ENCODE peak calls at places on chromosomes 2 and 18, in eight cellular contexts. N is A549, X is AG09309, W is fibroblast of lung, I is fibroblast of pulmonary artery, F is uterus, H is heart right ventricle, Y is esophagus squamous epithelium. O is an unnamed sample.

GRCh38 chr2:105388971-105389381 is 9.9 kb downstream of the FHL2 start:
- DNase-seq in N (no peak), X (peak), W (peak), I (peak), F (no peak), H (no peak), Y (no peak), O (peak)

GRCh38 chr2:215817046-215817445 is 196.3 kb downstream of the MREG start:
- DNase-seq in N (no peak), X (no peak), W (no peak), I (no peak), F (no peak), H (no peak), Y (no peak), O (no peak)

GRCh38 chr2:9310827-9311226 is 104.2 kb downstream of the ASAP2 start:
- DNase-seq in N (no peak), X (no peak), W (no peak), I (peak), F (no peak), H (no peak), Y (no peak), O (no peak)

GRCh38 chr18:48922801-48923730 is 27.7 kb downstream of the SMAD7 start:
- DNase-seq in N (no peak), X (peak), W (peak), I (peak), F (peak), H (no peak), Y (no peak), O (no peak)

GRCh38 chr2:158239271-158239670 is 137.6 kb downstream of the UPP2 start:
- DNase-seq in N (no peak), X (no peak), W (no peak), I (no peak), F (no peak), H (no peak), Y (no peak), O (no peak)

GRCh38 chr18:7812431-7813063 is 245.4 kb downstream of the PTPRM start:
- DNase-seq in N (peak), X (peak), W (peak), I (peak), F (no peak), H (no peak), Y (no peak), O (peak)

GRCh38 chr2:182647499-182647787 is 68.6 kb upstream of the DNAJC10 start:
- DNase-seq in N (no peak), X (no peak), W (no peak), I (no peak), F (no peak), H (no peak), Y (no peak), O (no peak)

GRCh38 chr2:157476915-157477709 is 33.2 kb upstream of the CYTIP start:
- DNase-seq in N (no peak), X (no peak), W (no peak), I (peak), F (no peak), H (no peak), Y (no peak), O (no peak)

GRCh38 chr2:103789716-103790085 is 1027.9 kb downstream of the TMEM182 start:
- DNase-seq in N (no peak), X (no peak), W (no peak), I (no peak), F (no peak), H (no peak), Y (no peak), O (no peak)

GRCh38 chr2:183505911-183506310 is 381.7 kb downstream of the NUP35 start:
- DNase-seq in N (no peak), X (no peak), W (no peak), I (no peak), F (no peak), H (no peak), Y (no peak), O (no peak)

DNA sequence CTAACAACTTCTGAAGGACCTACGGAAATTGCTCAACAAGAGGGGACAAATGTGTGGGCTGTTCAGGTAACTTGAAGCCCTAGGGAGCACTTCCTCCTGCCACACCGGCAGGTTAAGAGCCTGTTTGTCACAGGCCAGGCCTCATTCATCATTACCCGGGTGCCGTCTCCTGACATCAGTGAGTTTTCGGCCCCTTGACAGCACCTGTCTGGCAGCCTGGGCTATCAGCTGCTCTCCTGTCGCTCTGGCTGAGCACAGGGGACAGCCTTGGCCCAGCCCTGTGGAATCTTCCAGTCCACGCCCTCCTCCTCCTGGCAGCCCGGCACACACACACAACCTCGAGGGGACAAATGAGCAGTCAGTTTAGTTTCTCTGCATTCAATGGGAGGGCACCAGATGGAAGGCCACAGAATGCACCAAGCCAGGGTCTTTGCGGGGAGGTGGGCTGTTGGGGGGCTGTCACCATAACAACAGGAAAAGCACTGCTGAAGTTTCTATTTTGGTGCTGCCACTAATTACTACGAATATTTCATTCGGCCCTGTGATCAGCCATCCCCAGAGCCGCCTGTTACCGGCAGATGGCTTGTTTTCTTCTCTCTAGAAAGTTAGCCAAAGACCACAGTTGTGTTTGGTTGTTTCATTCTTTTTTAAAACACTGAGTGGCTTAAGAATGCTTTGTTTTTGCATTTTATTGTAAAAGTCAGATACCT is 190.0 kb upstream of the NDUFV2 start:
- DNase-seq in N (no peak), X (no peak), W (no peak), I (no peak), F (no peak), H (no peak), Y (no peak), O (no peak)
- H3K4me3 ChIP-seq in N (no peak), X (no peak), W (no peak), I (no peak), F (no peak), H (no peak), Y (no peak), O (no peak)

GRCh38 chr2:20348542-20348941 is 2.1 kb downstream of the PUM2 start:
- DNase-seq in N (no peak), X (no peak), W (no peak), I (no peak), F (no peak), H (no peak), Y (no peak), O (no peak)
- H3K4me3 ChIP-seq in N (peak), X (no peak), W (peak), I (peak), F (peak), H (no peak), Y (peak), O (peak)

DNA sequence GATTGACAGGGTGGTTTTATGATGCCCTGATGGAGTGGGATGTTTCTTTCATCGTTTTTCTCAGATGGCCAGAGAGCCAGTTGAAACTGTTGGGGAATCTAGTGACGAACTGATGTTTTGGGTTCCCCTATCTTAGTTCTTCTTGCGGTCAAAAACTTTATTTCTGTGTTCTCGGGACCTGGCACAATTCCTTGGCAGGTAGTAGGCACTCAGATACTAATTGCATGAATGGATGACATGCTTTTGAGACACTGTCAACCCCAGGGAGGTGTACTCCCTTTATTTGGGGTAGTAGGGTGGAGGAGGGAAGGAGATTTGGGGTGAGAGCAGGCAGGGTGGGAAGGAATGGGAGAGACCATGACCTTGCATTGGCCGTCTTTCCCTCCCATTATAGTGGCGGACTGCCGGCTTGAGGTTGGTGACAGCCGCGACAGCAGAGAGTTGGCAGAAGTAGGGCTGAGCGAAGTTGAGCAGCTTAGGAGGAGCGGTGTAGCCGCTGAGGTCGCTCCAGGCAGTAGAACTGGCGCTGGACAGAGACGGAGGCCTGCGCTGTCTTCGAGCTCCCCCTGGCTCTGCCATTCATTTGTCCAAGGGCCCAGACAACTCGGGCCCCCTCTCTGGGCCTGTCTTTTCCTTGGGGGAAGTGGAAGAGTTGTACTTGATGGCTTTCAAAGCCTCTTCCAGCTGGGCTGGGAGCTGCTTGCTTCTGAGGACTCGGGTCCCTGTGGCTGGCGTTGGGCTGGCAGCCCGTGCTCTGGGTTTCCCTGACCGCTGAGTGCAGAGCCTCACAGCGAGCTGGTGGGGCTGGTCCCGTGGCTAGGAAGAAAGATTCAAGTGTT is 2.6 kb downstream of the TET3 start:
- DNase-seq in N (no peak), X (no peak), W (peak), I (peak), F (no peak), H (no peak), Y (no peak), O (no peak)
- H3K4me3 ChIP-seq in N (no peak), X (no peak), W (no peak), I (peak), F (no peak), H (no peak), Y (peak), O (peak)

GRCh38 chr2:69743847-69744264 is 1.9 kb downstream of the ANXA4 start:
- DNase-seq in N (no peak), X (no peak), W (no peak), I (no peak), F (no peak), H (no peak), Y (no peak), O (no peak)
- H3K4me3 ChIP-seq in N (peak), X (no peak), W (no peak), I (no peak), F (no peak), H (no peak), Y (no peak), O (no peak)

DNA sequence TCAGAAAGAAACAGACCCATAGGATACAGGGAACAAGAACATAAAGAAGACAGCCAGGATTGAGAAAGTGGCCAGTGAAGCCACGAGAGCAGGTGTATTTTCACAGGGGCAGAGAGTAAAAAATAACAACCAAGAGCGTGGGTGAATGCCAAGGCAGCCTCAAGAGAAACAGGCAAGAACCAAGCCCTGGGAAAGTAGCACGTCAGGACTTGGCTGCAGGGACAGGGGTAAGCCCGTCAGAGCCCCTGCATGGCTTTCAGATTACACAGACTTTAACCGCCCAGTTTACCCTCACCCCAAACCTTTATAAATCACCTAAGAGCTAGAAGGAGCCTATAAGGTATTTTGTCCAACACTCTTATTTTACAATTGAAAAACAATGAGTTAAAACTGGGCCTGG is 43.7 kb downstream of the ARL4C start:
- DNase-seq in N (no peak), X (no peak), W (no peak), I (no peak), F (no peak), H (no peak), Y (no peak), O (no peak)
- H3K4me3 ChIP-seq in N (no peak), X (no peak), W (no peak), I (no peak), F (no peak), H (no peak), Y (no peak), O (no peak)

GRCh38 chr18:57747809-57748680 is 55.1 kb downstream of the ATP8B1 start:
- DNase-seq in N (no peak), X (no peak), W (no peak), I (no peak), F (no peak), H (no peak), Y (no peak), O (no peak)
- H3K4me3 ChIP-seq in N (peak), X (no peak), W (no peak), I (no peak), F (no peak), H (no peak), Y (no peak), O (no peak)

GRCh38 chr18:66764225-66764624 is 160.3 kb upstream of the CDH19 start:
- DNase-seq in N (no peak), X (no peak), W (no peak), I (no peak), F (no peak), H (peak), Y (no peak), O (no peak)

GRCh38 chr18:66757946-66758345 is 154.1 kb upstream of the CDH19 start:
- DNase-seq in N (no peak), X (no peak), W (no peak), I (no peak), F (no peak), H (no peak), Y (no peak), O (no peak)

GRCh38 chr18:66759017-66759416 is 155.1 kb upstream of the CDH19 start:
- DNase-seq in N (no peak), X (no peak), W (no peak), I (no peak), F (no peak), H (no peak), Y (no peak), O (no peak)

GRCh38 chr18:66760559-66760958 is 156.7 kb upstream of the CDH19 start:
- DNase-seq in N (no peak), X (no peak), W (no peak), I (no peak), F (no peak), H (no peak), Y (no peak), O (no peak)

GRCh38 chr18:66761166-66761565 is 157.3 kb upstream of the CDH19 start:
- DNase-seq in N (no peak), X (no peak), W (no peak), I (no peak), F (no peak), H (no peak), Y (no peak), O (no peak)
- H3K4me3 ChIP-seq in N (no peak), X (no peak), W (no peak), I (no peak), F (no peak), H (no peak), Y (no peak), O (no peak)

DNA sequence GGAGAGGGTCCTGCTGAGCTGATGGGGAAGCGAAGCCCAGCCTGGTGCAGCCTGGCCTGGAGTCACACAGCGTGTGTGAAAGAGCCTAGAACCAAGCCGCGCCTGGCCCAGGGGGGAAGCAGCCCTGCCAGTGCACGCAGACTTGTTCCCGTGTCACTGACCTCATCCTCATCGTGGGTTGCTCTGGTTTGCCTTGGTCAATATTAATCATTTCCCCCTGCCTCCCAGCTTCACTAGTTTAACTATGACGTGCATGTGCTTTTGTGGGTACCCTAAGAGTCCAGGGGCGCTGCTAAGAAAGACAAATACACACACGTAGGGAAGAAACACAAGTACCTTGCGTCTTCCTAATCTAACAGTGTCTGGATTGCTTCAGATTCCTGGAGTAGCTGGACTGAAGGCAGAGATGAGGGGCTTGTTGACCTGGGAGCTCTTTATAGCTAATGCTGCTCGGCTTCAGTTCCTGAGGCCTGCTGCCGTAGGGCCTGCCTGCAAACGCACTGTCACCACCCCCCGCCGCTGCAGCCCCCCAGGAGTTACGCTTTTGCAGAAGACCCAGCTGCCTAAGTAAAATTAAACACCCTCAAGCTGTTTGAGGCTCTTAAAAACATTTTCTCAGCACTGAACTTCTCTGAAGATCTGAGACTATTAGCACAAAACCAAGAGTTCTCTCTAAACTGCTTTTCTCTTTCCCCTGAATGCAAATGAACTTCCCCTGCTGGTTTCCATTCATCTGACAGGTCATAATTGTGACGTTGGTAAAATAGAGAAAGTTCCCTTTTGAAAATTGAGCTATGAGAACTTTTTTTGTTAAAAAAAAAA is 159.2 kb downstream of the FAM210A start:
- DNase-seq in N (no peak), X (no peak), W (peak), I (no peak), F (no peak), H (peak), Y (no peak), O (no peak)
- H3K4me3 ChIP-seq in N (no peak), X (no peak), W (no peak), I (no peak), F (no peak), H (no peak), Y (no peak), O (no peak)

GRCh38 chr18:25126751-25127150 is 225.2 kb downstream of the ZNF521 start:
- DNase-seq in N (no peak), X (no peak), W (no peak), I (no peak), F (no peak), H (no peak), Y (no peak), O (no peak)

GRCh38 chr18:25121442-25121841 is 230.5 kb downstream of the ZNF521 start:
- DNase-seq in N (no peak), X (no peak), W (no peak), I (no peak), F (no peak), H (no peak), Y (no peak), O (no peak)

GRCh38 chr18:25123438-25124225 is 228.3 kb downstream of the ZNF521 start:
- DNase-seq in N (no peak), X (no peak), W (peak), I (no peak), F (no peak), H (no peak), Y (no peak), O (no peak)

GRCh38 chr18:25125670-25126069 is 226.3 kb downstream of the ZNF521 start:
- DNase-seq in N (no peak), X (no peak), W (peak), I (peak), F (no peak), H (no peak), Y (no peak), O (peak)
- H3K4me3 ChIP-seq in N (no peak), X (no peak), W (no peak), I (no peak), F (no peak), H (no peak), Y (no peak), O (no peak)

O was measured in AG04450.